ENCODE peak calls at places on chromosomes 5 and 9, in nine cellular contexts. H is HCT116, A is nucleus accumbens, R is mesothelial cell of epicardium, I is NCI-H510A treated with DMSO at 0.1 percent for 48 hours, F is fibroblast of pulmonary artery, X is HT1080, M is astrocyte of the spinal cord, K is choroid plexus epithelial cell. T is an unnamed sample.

GRCh38 chr5:133294380-133294779 is 242.6 kb downstream of the HSPA4 start:
- DNase-seq in H (no peak), A (no peak), R (no peak), I (peak; percentile 14), F (no peak), X (no peak), M (no peak), K (no peak), T (no peak)

GRCh38 chr5:61687371-61687770 is 355.3 kb downstream of the ZSWIM6 start:
- DNase-seq in H (no peak), A (no peak), R (no peak), I (no peak), F (no peak), X (no peak), M (no peak), K (peak; percentile 29), T (no peak)

GRCh38 chr5:78920604-78921003 is 64.5 kb downstream of the ARSB start:
- DNase-seq in H (no peak), A (no peak), R (no peak), I (peak; percentile 35), F (peak; percentile 72), X (peak; percentile 11), M (peak; percentile 63), K (peak; percentile 84), T (peak; percentile 26)

GRCh38 chr5:6899215-6899614 is 186.0 kb downstream of the TENT4A start:
- DNase-seq in H (no peak), A (no peak), R (no peak), I (no peak), F (no peak), X (no peak), M (no peak), K (no peak), T (no peak)

GRCh38 chr9:108861464-108861863 is 602 bp upstream of the ACTL7A start:
- DNase-seq in H (no peak), A (no peak), R (no peak), I (no peak), F (no peak), X (no peak), M (no peak), K (no peak), T (no peak)

GRCh38 chr5:78405820-78406750 is 45.7 kb downstream of the SCAMP1 start:
- DNase-seq in H (no peak), A (no peak), R (no peak), I (no peak), F (peak; percentile 45), X (peak; percentile 72), M (peak; percentile 52), K (peak; percentile 57), T (peak; percentile 88)

GRCh38 chr5:90563161-90563560 is 4.6 kb downstream of the ADGRV1 start:
- DNase-seq in H (no peak), A (no peak), R (no peak), I (peak; percentile 2), F (no peak), X (no peak), M (no peak), K (no peak), T (no peak)

GRCh38 chr5:25850581-25850980 is 1187.8 kb downstream of the CDH9 start:
- DNase-seq in H (no peak), A (no peak), R (no peak), I (no peak), F (no peak), X (peak; percentile 67), M (no peak), K (no peak), T (no peak)

GRCh38 chr9:96458226-96458625 is 8.3 kb downstream of the HABP4 start:
- DNase-seq in H (no peak), A (no peak), R (no peak), I (no peak), F (no peak), X (no peak), M (no peak), K (no peak), T (no peak)

GRCh38 chr5:178287091-178287790 is 54.6 kb upstream of the PHYKPL start:
- DNase-seq in H (no peak), A (no peak), R (no peak), I (no peak), F (no peak), X (no peak), M (no peak), K (no peak), T (no peak)

T was measured in ELR.